ENCODE peak calls at places on chromosomes 5 and 9, in six cellular contexts. L is PC-9, J is mammary epithelial cell, O is Peyer's patch, G is heart left ventricle, H is left lung. R is an unnamed sample.

GRCh38 chr5:178428341-178429155 is 161.6 kb downstream of the COL23A1 start:
- DNase-seq in J (no peak), G (peak; percentile 85), O (no peak), L (no peak), H (no peak), R (peak; percentile 62)

GRCh38 chr9:137664676-137665075 is 45.9 kb downstream of the EHMT1 start:
- DNase-seq in H (no peak), O (no peak), G (no peak), L (no peak), J (no peak), R (no peak)

GRCh38 chr5:58773744-58774441 is 191.0 kb downstream of the RAB3C start:
- DNase-seq in L (no peak), J (no peak), O (no peak), G (no peak), H (no peak), R (no peak)

GRCh38 chr9:85647571-85647970 is 94.2 kb downstream of the AGTPBP1 start:
- DNase-seq in O (no peak), J (no peak), L (no peak), G (no peak), H (no peak), R (no peak)

GRCh38 chr5:173704615-173705511 is 88.4 kb upstream of the BOD1 start:
- DNase-seq in J (no peak), L (no peak), O (no peak), G (no peak), H (no peak), R (no peak)

GRCh38 chr9:12884736-12885395 is 110.0 kb downstream of the LURAP1L start:
- DNase-seq in H (no peak), L (no peak), G (no peak), O (no peak), J (peak; percentile 77), R (peak; percentile 67)

GRCh38 chr5:40518511-40518917 is 161.2 kb upstream of the PTGER4 start:
- DNase-seq in L (peak; percentile 96), J (peak; percentile 98), G (no peak), H (no peak), O (peak; percentile 52), R (no peak)

GRCh38 chr5:151724360-151724759 is 34.1 kb downstream of the ATOX1 start:
- DNase-seq in O (no peak), G (no peak), J (no peak), L (no peak), H (no peak), R (no peak)

GRCh38 chr5:68459093-68459492 is 243.5 kb downstream of the PIK3R1 start:
- DNase-seq in O (no peak), L (no peak), J (no peak), G (no peak), H (no peak), R (no peak)

GRCh38 chr5:96567188-96567587 is 95.0 kb upstream of the CAST start:
- DNase-seq in J (peak; percentile 22), H (no peak), L (no peak), O (no peak), G (no peak), R (no peak)

GRCh38 chr5:109688647-109688998 is 1.1 kb upstream of the MAN2A1 start:
- DNase-seq in H (no peak), L (no peak), O (no peak), G (no peak), J (no peak), R (no peak)

GRCh38 chr9:8734760-8735159 is 935.2 kb upstream of the DMAC1 start:
- DNase-seq in G (no peak), O (no peak), H (no peak), J (no peak), L (no peak), R (no peak)

GRCh38 chr5:10324519-10325370 is 17.0 kb upstream of the CMBL start:
- DNase-seq in J (no peak), O (no peak), G (no peak), L (no peak), H (no peak), R (no peak)

GRCh38 chr5:38291355-38291754 is 33.0 kb downstream of the EGFLAM start:
- DNase-seq in H (no peak), J (peak; percentile 69), O (no peak), L (no peak), G (no peak), R (no peak)

GRCh38 chr5:87169300-87169991 is 98.2 kb upstream of the RASA1 start:
- DNase-seq in O (no peak), G (no peak), J (peak; percentile 11), H (no peak), L (no peak), R (no peak)

GRCh38 chr5:58937031-58937681 is 354.3 kb downstream of the RAB3C start:
- DNase-seq in G (no peak), L (no peak), O (no peak), J (no peak), H (no peak), R (no peak)

GRCh38 chr9:86598411-86599239 is 244.4 kb upstream of the TUT7 start:
- DNase-seq in J (no peak), L (no peak), G (no peak), H (no peak), O (no peak), R (no peak)

GRCh38 chr5:6849569-6849968 is 136.3 kb downstream of the TENT4A start:
- DNase-seq in O (no peak), J (no peak), H (no peak), G (no peak), L (no peak), R (no peak)

DNA sequence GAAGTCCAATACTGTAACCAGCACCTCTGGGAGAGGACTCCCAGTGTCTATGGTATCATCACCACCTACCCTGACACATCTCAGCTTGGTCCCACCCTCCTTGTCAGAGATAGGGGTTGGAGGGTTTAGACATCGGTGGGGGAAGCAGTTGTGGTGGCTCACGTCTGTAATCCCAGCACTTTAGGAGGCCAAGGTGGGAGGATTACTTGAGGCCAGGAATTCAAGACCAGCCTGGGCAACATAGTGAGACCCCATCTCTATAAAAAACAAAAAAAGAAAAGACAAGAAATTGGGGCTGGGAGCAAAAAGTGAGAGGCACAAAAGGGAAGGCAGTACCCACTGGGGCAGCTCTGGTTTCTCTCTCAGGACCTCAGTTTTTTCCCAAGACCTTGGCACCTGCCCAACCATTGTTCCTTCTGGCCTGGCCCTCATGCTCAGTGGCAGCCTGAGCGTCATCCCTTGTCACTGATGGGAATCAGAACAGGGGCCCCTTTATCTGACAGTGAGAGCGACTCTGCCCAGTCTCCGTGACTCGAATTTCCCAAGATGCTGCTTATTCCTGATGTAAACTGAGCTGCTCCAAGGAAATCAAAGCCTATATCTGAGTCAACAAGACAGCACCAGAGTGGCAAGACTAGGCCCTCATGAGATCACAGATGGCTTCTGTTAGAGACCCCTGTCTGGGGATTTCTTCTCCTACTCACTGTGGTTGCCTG is 80.5 kb upstream of the HSPA9 start:
- DNase-seq in L (peak; percentile 68), J (no peak), O (no peak), H (no peak), G (no peak), R (no peak)
- H3K4me3 ChIP-seq in L (no peak overlapping the region), J (no peak overlapping the region), O (no peak overlapping the region), H (no peak overlapping the region), G (no peak overlapping the region), R (no peak overlapping the region)

GRCh38 chr5:3605298-3606010 is 9.8 kb downstream of the IRX1 start:
- DNase-seq in L (no peak), O (no peak), J (no peak), G (peak; percentile 28), H (no peak), R (peak; percentile 90)

GRCh38 chr5:3607541-3608147 is 12.0 kb downstream of the IRX1 start:
- DNase-seq in J (no peak), H (no peak), O (no peak), L (no peak), G (no peak), R (no peak)

GRCh38 chr5:3609120-3609681 is 13.6 kb downstream of the IRX1 start:
- DNase-seq in H (no peak), G (no peak), L (no peak), O (no peak), J (no peak), R (no peak)

GRCh38 chr5:3604501-3604900 is 8.9 kb downstream of the IRX1 start:
- DNase-seq in J (peak; percentile 92), G (no peak), H (no peak), L (no peak), O (no peak), R (no peak)

DNA sequence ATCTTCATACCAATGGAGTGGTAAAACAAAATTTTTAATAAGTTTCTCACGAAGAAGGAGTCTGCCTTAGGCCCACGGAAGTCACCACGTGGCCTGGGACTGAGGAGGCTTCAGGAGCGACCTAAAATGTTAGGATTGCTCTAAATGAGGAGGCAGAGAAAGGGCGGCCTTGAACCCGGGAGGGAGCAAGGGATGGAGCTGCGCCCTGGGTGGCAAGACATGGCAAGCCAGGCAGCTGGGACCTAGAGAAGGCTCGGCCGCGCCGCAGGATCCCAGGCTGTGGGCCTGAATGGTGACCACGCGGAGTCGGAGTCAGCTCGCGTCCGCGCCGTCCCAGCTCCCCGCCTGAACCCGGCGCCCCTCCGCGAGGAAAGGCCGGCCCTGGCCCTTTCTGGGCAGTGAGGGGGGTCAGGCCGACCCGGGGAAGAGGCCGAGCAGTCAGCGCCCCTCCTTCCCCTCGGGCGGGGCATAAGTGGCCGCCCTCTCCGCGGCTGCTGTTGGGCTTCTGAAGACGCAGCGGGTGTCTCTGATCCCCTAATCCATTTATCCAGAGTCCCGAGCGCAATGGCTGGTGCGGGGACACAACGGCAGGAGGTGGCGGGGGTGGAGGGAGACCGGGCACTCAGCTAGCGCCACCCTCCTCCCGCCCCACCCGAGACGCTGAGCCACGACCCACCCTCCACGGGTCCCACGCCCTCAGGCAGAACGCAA is 10.6 kb downstream of the IRX1 start:
- DNase-seq in O (no peak), L (no peak), G (peak; percentile 62), J (no peak), H (no peak), R (no peak)
- H3K27me3 ChIP-seq in O (peaks cover 12% of the 10 kb centered on the region), L (peaks cover 69% of the 10 kb centered on the region), G (peaks cover 51% of the 10 kb centered on the region), J (no peaks in the 10 kb centered on the region), H (peaks cover 93% of the 10 kb centered on the region), R (peaks cover 7% of the 10 kb centered on the region)

DNA sequence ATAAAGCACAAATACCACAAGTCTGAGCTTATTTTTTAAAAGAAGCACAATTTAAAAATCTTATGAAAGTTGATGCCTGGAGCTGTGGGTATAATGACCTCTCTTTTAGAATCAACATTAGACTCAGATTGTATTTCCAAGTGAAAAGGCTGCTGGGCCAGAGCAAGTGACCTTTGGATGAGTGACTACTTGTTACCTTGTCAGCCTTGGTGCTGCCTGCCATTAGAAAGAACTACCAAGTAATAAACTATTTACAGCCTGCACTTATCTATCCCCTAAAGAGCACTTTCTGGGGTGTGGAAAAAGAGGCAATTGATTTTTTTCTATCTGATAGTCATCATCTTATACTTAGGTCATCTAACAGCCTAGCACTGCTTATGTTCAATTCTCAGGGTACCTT is 134.9 kb upstream of the FBXL17 start:
- DNase-seq in H (no peak), O (no peak), G (no peak), J (no peak), L (no peak), R (no peak)
- H3K4me3 ChIP-seq in H (no peak overlapping the region), O (no peak overlapping the region), G (no peak overlapping the region), J (no peak overlapping the region), L (no peak overlapping the region), R (no peak overlapping the region)

DNA sequence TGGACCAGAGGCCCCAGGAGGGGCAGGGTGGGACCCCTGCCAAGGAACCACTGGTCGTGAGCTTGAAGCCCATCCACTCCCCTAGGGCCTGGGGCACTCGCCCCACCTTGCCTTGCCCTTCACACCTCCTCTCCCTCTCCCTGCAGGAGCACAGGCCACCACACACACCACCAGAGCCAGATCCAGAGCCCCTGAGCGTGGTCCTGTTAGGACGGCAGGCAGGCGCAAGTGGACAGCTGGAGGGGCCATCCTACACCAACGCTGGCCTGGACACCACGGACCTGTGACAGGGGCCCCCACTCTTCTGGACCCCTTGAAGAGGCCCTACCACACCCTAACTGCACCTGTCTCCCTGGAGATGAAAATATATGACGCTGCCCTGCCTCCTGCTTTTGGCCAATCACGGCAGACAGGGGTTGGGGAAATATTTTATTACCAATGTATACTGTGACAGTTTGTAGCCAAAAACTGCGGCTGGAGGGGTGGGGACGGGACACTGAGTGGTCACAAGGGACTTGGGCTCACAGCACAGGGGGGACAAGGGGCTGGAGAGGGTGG is 14.5 kb downstream of the GPRIN1 start:
- DNase-seq in J (no peak), H (no peak), L (no peak), O (no peak), G (no peak), R (peak; percentile 76)
- H3K27me3 ChIP-seq in J (no peaks in the 10 kb centered on the region), H (peaks cover 42% of the 10 kb centered on the region), L (no peaks in the 10 kb centered on the region), O (no peaks in the 10 kb centered on the region), G (no peaks in the 10 kb centered on the region), R (no peaks in the 10 kb centered on the region)